ENCODE peak calls at places on chromosomes 1 and 21, in four cellular contexts. L, F, G and J are unnamed samples.

GRCh38 chr1:233518344-233518743 is 95.6 kb upstream of the KCNK1 start:
- DNase-seq in L (peak), F (peak), G (no peak), J (peak)

GRCh38 chr1:58628987-58629598 is 52.0 kb upstream of the TACSTD2 start:
- DNase-seq in L (no peak), F (peak), G (peak), J (peak)

GRCh38 chr1:245263701-245264100 is 108.9 kb downstream of the KIF26B start:
- DNase-seq in L (no peak), F (peak), G (peak), J (no peak)

GRCh38 chr1:220527279-220528048 is 472 bp upstream of the MARK1 start:
- DNase-seq in L (no peak), F (no peak), G (no peak), J (no peak)

GRCh38 chr1:22104865-22105437 is 37.9 kb downstream of the WNT4 start:
- DNase-seq in L (no peak), F (no peak), G (no peak), J (no peak)

GRCh38 chr1:16178596-16179497 is 23.0 kb upstream of the EPHA2 start:
- DNase-seq in L (no peak), F (no peak), G (no peak), J (no peak)

GRCh38 chr1:219189021-219189824 is 15.5 kb downstream of the LYPLAL1 start:
- DNase-seq in L (no peak), F (peak), G (peak), J (no peak)

GRCh38 chr1:62436039-62436465 is 797 bp upstream of the USP1 start:
- DNase-seq in L (no peak), F (no peak), G (no peak), J (no peak)

GRCh38 chr21:33939224-33939623 is 23.6 kb upstream of the ATP5PO start:
- DNase-seq in L (no peak), F (no peak), G (no peak), J (no peak)

GRCh38 chr1:149888160-149888998 is 11.0 kb upstream of the BOLA1 start:
- DNase-seq in L (peak), F (peak), G (peak), J (peak)

GRCh38 chr1:173002891-173003582 is 47.7 kb downstream of the TNFSF18 start:
- DNase-seq in L (no peak), F (peak), G (peak), J (no peak)

GRCh38 chr1:208557695-208558094 is 313.5 kb upstream of the PLXNA2 start:
- DNase-seq in L (no peak), F (no peak), G (no peak), J (no peak)

GRCh38 chr1:92543131-92544055 is 56.7 kb upstream of the GFI1 start:
- DNase-seq in L (no peak), F (no peak), G (no peak), J (no peak)